ENCODE peak calls at places on chromosomes 12 and 14, in ten cellular contexts. K is left ventricle myocardium superior; D is coronary artery; S is ovary; R is sciatic nerve; V is stimulated activated CD8-positive, alpha-beta memory T cell treated with anti-CD3 and anti-CD28 coated beads, Interleukin-7, amount 100 ng/mL, for 48 hours; N is activated CD8-positive, alpha-beta memory T cell treated with anti-CD3 and anti-CD28 coated beads for 24 hours; W is activated CD4-positive, alpha-beta memory T cell treated with anti-CD3 and anti-CD28 coated beads, Interleukin-2, amount 10 ng/mL, durations not matched to agents 7 days and 5 days; F is HS-27A; E is SW480. U is an unnamed sample.

GRCh38 chr12:69433653-69434052 is 36.5 kb upstream of the FRS2 start:
- DNase-seq in K (no peak), D (no peak), S (no peak), R (no peak), V (no peak), N (no peak), W (no peak), F (no peak), E (no peak), U (no peak)

GRCh38 chr14:53549956-53550355 is 396.8 kb upstream of the DDHD1 start:
- DNase-seq in K (no peak), D (no peak), S (no peak), R (no peak), V (no peak), N (no peak), W (no peak), F (no peak), E (no peak), U (no peak)

GRCh38 chr14:42869681-42870080 is 1263.0 kb downstream of the LRFN5 start:
- DNase-seq in K (no peak), D (no peak), S (no peak), R (no peak), V (no peak), N (no peak), W (no peak), F (no peak), E (no peak), U (no peak)

GRCh38 chr14:90140956-90141316 is 79.1 kb downstream of the KCNK13 start:
- DNase-seq in K (no peak), D (no peak), S (no peak), R (no peak), V (no peak), N (no peak), W (no peak), F (peak), E (peak), U (no peak)

GRCh38 chr14:94545131-94545841 is 16.0 kb upstream of the SERPINA4 start:
- DNase-seq in K (no peak), D (no peak), S (no peak), R (no peak), V (no peak), N (no peak), W (no peak), F (no peak), E (no peak), U (no peak)

GRCh38 chr14:100011568-100012325 is 53.5 kb upstream of the EVL start:
- DNase-seq in K (no peak), D (no peak), S (no peak), R (no peak), V (no peak), N (no peak), W (no peak), F (no peak), E (no peak), U (no peak)

GRCh38 chr12:11446372-11446771 is 51.0 kb upstream of the PRB2 start:
- DNase-seq in K (no peak), D (no peak), S (no peak), R (no peak), V (no peak), N (no peak), W (no peak), F (no peak), E (no peak), U (no peak)

GRCh38 chr12:72035625-72036024 is 97.0 kb downstream of the TPH2 start:
- DNase-seq in K (no peak), D (no peak), S (no peak), R (no peak), V (no peak), N (no peak), W (no peak), F (no peak), E (no peak), U (no peak)

GRCh38 chr12:4089147-4089606 is 184.4 kb upstream of the CCND2 start:
- DNase-seq in K (no peak), D (no peak), S (no peak), R (no peak), V (no peak), N (no peak), W (no peak), F (no peak), E (no peak), U (no peak)

GRCh38 chr12:122051231-122051876 is 27.2 kb upstream of the MLXIP start:
- DNase-seq in K (peak), D (no peak), S (peak), R (no peak), V (no peak), N (no peak), W (no peak), F (no peak), E (no peak), U (no peak)

GRCh38 chr14:47365248-47365647 is 310.2 kb downstream of the MDGA2 start:
- DNase-seq in K (no peak), D (no peak), S (no peak), R (no peak), V (no peak), N (no peak), W (no peak), F (no peak), E (peak), U (no peak)

GRCh38 chr12:93990832-93991748 is 157.3 kb upstream of the PLXNC1 start:
- DNase-seq in K (peak), D (no peak), S (no peak), R (no peak), V (no peak), N (no peak), W (no peak), F (no peak), E (no peak), U (no peak)

GRCh38 chr12:71415336-71416231 is 24.0 kb upstream of the LGR5 start:
- DNase-seq in K (no peak), D (no peak), S (no peak), R (no peak), V (no peak), N (no peak), W (no peak), F (peak), E (peak), U (peak)

GRCh38 chr12:4956968-4957367 is 47.3 kb downstream of the KCNA1 start:
- DNase-seq in K (no peak), D (no peak), S (no peak), R (no peak), V (no peak), N (no peak), W (no peak), F (no peak), E (no peak), U (no peak)

GRCh38 chr12:63882844-63883243 is 38.3 kb downstream of the SRGAP1 start:
- DNase-seq in K (peak), D (no peak), S (no peak), R (no peak), V (no peak), N (no peak), W (no peak), F (no peak), E (no peak), U (no peak)

GRCh38 chr12:95942532-95943230 is at the start of gene CCDC38:
- DNase-seq in K (peak), D (peak), S (peak), R (peak), V (peak), N (peak), W (peak), F (peak), E (peak), U (no peak)

GRCh38 chr12:57095440-57095839 is 6.5 kb downstream of the NAB2 start:
- DNase-seq in K (no peak), D (no peak), S (peak), R (peak), V (no peak), N (peak), W (no peak), F (no peak), E (no peak), U (no peak)

GRCh38 chr14:28365510-28365909 is 401.1 kb upstream of the FOXG1 start:
- DNase-seq in K (no peak), D (no peak), S (no peak), R (no peak), V (no peak), N (no peak), W (no peak), F (no peak), E (no peak), U (no peak)

GRCh38 chr14:90426663-90427062 is 29.8 kb downstream of the CALM1 start:
- DNase-seq in K (peak), D (no peak), S (peak), R (no peak), V (no peak), N (no peak), W (no peak), F (no peak), E (no peak), U (no peak)

GRCh38 chr14:23931705-23932314 is 21.8 kb upstream of the DHRS4 start:
- DNase-seq in K (no peak), D (no peak), S (no peak), R (no peak), V (no peak), N (no peak), W (no peak), F (no peak), E (no peak), U (no peak)

GRCh38 chr12:50545213-50545612 is 40.4 kb downstream of the DIP2B start:
- DNase-seq in K (no peak), D (no peak), S (no peak), R (no peak), V (no peak), N (no peak), W (no peak), F (no peak), E (no peak), U (no peak)

GRCh38 chr12:123389560-123390351 is 5.8 kb downstream of the KMT5A start:
- DNase-seq in K (peak), D (peak), S (peak), R (no peak), V (peak), N (peak), W (peak), F (no peak), E (peak), U (no peak)

U was measured in AG09319.